ENCODE peak calls at places on chromosomes 13 and 19, in four cellular contexts. W is heart right ventricle, P is cardiac muscle cell, H is Caco-2. O is an unnamed sample.

GRCh38 chr19:14497347-14497921 is 1.5 kb upstream of the GIPC1 start:
- DNase-seq in W (no peak), P (peak; percentile 33), H (no peak), O (no peak)

GRCh38 chr19:405138-405965 is 3.6 kb downstream of the C2CD4C start:
- DNase-seq in W (no peak), P (no peak), H (no peak), O (no peak)

GRCh38 chr19:30226464-30227070 is 145.6 kb upstream of the ZNF536 start:
- DNase-seq in W (no peak), P (no peak), H (no peak), O (no peak)

GRCh38 chr13:23799945-23800344 is 89.3 kb downstream of the MIPEP start:
- DNase-seq in W (no peak), P (no peak), H (no peak), O (no peak)

GRCh38 chr19:6803036-6803404 is 30.5 kb downstream of the VAV1 start:
- DNase-seq in W (no peak), P (no peak), H (no peak), O (no peak)

GRCh38 chr13:33536639-33537425 is 251.3 kb upstream of the STARD13 start:
- DNase-seq in W (no peak), P (no peak), H (no peak), O (no peak)

GRCh38 chr19:44757735-44758505 is 9.4 kb downstream of the BCL3 start:
- DNase-seq in W (peak; percentile 84), P (peak; percentile 90), H (no peak), O (no peak)

GRCh38 chr19:7739211-7739752 is 7.4 kb upstream of the CLEC4G start:
- DNase-seq in W (no peak), P (no peak), H (no peak), O (no peak)

GRCh38 chr13:99415014-99415650 is 86.1 kb upstream of the TM9SF2 start:
- DNase-seq in W (no peak), P (no peak), H (no peak), O (no peak)

GRCh38 chr13:114120486-114121430 is 11.7 kb downstream of the RASA3 start:
- DNase-seq in W (no peak), P (no peak), H (no peak), O (no peak)

GRCh38 chr19:38057954-38058690 is 151.1 kb downstream of the SIPA1L3 start:
- DNase-seq in W (no peak), P (no peak), H (peak; percentile 49), O (no peak)

GRCh38 chr19:7715671-7716070 is 13.7 kb upstream of the FCER2 start:
- DNase-seq in W (no peak), P (no peak), H (no peak), O (no peak)

GRCh38 chr13:34265016-34265692 is 447.2 kb downstream of the RFC3 start:
- DNase-seq in W (no peak), P (no peak), H (no peak), O (no peak)

GRCh38 chr13:92967923-92968322 is 258.7 kb upstream of the GPC6 start:
- DNase-seq in W (no peak), P (no peak), H (peak; percentile 11), O (no peak)
- TF ChIP-seq CTCF in W (no peak), P (no peak), H (peak; percentile 46), O (no peak)

GRCh38 chr19:32222594-32222993 is 122.8 kb upstream of the ZNF507 start:
- DNase-seq in W (no peak), P (no peak), H (no peak), O (no peak)
- H3K4me1 ChIP-seq in W (peaks cover 6% of the 10 kb centered on the region), P (no peaks in the 10 kb centered on the region), H (peaks cover 2% of the 10 kb centered on the region), O (peaks cover 12% of the 10 kb centered on the region)

GRCh38 chr19:19355606-19356139 is 35.0 kb downstream of the MAU2 start:
- DNase-seq in W (no peak), P (no peak), H (no peak), O (no peak)

GRCh38 chr19:19354007-19354406 is 33.4 kb downstream of the MAU2 start:
- DNase-seq in W (no peak), P (no peak), H (no peak), O (no peak)

GRCh38 chr19:19354932-19355331 is 34.3 kb downstream of the MAU2 start:
- DNase-seq in W (no peak), P (no peak), H (no peak), O (no peak)

GRCh38 chr19:19356500-19356899 is 35.9 kb downstream of the MAU2 start:
- DNase-seq in W (no peak), P (no peak), H (no peak), O (no peak)

DNA sequence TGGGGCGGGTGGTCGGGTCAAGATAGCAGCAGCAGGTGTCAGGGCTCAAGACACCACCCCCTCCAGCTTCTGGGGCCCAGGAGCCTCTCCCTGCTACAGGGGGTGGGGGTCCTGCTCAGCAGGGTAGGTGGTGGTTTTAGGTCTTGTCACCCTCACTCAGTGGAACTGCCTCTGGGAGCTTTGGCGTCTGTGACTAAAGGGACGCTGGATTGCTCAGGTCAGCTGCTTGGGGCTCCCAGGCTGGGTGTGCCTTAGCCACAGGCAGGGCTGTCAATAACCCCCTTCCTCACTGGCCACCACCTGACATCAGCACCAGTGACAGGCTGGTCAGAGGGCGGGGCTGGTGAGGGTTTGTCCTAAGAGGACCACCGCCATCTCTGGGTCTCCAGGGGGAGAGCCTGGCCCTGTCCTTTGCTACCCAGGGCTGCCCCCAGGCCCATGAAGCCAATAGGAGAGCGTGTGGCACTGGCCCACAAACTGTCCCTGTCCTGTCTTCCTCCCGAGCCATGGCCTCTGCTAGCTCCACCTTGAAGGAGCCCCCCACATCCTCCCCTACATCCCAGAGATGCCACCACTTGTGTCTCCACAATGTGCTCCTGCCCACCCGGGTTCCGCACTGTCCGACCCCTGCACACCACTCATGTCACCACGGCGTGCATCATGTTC is 36.4 kb downstream of the MAU2 start:
- DNase-seq in W (no peak), P (no peak), H (no peak), O (no peak)
- TF ChIP-seq CTCF in W (no peak), P (no peak), H (no peak), O (no peak)

GRCh38 chr19:33389574-33390119 is 16.1 kb downstream of the CEBPG start:
- DNase-seq in W (no peak), P (no peak), H (no peak), O (no peak)

GRCh38 chr19:33388817-33389573 is 15.5 kb downstream of the CEBPG start:
- DNase-seq in W (no peak), P (no peak), H (no peak), O (no peak)

GRCh38 chr19:33390908-33391630 is 17.6 kb downstream of the CEBPG start:
- DNase-seq in W (no peak), P (no peak), H (no peak), O (no peak)

GRCh38 chr19:33391631-33392249 is 18.2 kb downstream of the CEBPG start:
- DNase-seq in W (no peak), P (no peak), H (no peak), O (no peak)

DNA sequence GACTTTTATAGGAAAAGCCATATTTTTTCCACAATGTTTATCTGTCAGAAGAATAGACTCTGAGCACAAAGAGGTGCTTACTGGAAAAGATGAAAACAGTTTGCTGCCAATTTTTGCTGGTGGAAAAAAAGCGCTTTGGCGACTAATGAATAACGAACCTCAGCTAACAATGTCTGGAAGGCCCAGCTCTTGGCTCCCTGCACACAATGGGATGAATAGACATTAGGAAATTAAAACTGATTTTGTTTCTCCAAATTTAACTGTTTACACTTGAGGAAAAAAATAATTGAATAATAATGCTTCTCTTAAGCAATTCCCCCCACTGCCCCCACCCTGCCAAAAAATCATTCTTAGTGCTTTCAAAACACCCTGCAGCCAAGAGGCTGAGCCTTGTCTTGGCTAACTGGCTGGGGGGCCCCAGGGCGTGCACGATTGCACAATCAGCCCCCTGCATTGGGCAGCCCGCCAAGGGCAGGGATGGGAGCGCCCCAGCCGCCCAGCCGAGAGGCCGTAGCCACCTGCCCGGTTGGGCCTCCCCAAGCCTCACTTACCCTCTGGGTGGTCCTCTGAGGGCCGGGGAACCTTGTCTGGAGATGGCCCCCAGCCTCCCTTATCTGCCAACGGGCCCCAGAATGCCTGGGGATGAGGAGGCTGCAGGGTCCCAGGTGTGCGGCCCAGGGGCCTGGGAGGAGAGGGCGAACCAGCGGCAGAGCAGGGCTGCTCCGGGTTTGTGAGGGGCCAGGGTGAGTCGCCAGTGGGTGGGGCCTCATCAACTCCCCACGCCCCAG is 16.8 kb downstream of the CEBPG start:
- DNase-seq in W (peak; percentile 62), P (no peak), H (no peak), O (no peak)
- H3K4me1 ChIP-seq in W (peaks cover 92% of the 10 kb centered on the region), P (no peaks in the 10 kb centered on the region), H (no peaks in the 10 kb centered on the region), O (no peaks in the 10 kb centered on the region)

DNA sequence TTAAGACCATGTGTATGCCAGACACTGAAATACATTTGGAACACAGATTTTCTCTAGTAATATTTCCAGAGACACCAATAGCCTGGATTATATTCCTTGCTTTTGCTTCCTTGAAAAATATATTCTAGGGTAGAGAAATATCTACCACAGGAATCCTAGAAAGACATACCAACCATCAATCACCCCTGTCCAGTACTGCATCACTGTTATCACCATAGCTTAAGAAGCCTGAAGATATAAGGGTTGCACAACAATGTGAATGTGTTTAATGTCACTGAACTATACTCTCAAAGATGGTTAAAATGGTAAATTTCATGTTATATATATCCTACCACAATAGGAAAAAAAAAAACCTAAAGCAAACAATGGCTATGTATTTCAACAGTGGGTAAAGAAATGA is 163.6 kb downstream of the DIAPH3 start:
- DNase-seq in W (no peak), P (no peak), H (no peak), O (no peak)
- TF ChIP-seq CTCF in W (no peak), P (no peak), H (no peak), O (no peak)

GRCh38 chr13:97256343-97256783 is 34.2 kb downstream of the MBNL2 start:
- DNase-seq in W (no peak), P (no peak), H (peak; percentile 67), O (no peak)

GRCh38 chr13:97258801-97259200 is 36.7 kb downstream of the MBNL2 start:
- DNase-seq in W (no peak), P (no peak), H (no peak), O (no peak)

GRCh38 chr13:97259787-97260641 is 37.9 kb downstream of the MBNL2 start:
- DNase-seq in W (no peak), P (no peak), H (peak; percentile 76), O (no peak)

GRCh38 chr13:97257228-97257755 is 35.2 kb downstream of the MBNL2 start:
- DNase-seq in W (no peak), P (no peak), H (no peak), O (no peak)

DNA sequence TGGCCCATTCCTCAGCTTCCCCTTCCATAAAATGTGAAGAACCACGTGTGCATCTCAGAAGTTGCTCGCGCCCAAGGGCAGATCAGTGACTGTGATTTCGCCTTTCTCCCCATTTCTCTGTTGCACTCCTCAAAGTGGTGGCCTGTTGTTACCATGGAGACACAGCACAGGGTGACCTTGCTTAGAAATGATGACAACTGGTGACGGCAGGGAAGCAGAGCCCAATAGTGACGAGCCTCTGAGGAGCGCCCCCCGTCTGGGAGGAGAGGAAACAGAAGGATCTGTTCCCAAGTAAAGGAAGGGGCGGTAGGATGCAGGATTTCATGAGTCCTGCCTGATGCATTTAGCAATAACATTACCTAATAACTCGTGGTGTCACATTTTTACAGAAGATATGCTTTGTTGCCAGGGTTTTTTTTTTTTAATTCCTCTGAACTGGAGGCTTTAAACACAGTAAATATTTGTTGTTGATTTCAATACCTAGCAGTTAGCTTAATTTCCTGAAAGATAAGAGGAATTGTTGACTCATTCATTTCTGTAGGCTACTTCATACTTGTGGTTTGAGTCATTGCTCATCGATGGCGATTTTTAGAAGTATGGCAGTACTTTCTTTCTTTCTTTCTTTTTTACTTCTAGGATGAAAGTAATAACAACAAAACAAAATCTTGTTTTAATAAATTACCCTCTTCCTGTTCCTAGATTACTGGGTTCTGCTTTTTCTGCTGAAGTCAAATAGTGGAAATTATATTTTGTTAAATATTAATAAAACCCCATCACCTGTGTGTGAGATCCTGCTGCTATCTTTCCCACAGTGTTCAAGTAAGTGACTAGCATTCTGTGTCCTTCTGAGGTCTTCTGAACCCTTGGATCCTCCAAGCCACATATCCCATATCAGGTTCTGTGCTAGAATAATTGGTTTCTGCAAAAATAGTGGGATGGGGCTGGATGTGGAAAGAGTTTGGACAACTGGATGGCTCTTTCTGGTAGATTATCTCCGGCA is 36.0 kb downstream of the MBNL2 start:
- DNase-seq in W (peak; percentile 73), P (no peak), H (peak; percentile 86), O (no peak)
- H3K4me1 ChIP-seq in W (peaks cover 91% of the 10 kb centered on the region), P (peaks cover 29% of the 10 kb centered on the region), H (peaks cover 76% of the 10 kb centered on the region), O (peaks cover 10% of the 10 kb centered on the region)